ENCODE peak calls at places on chromosome 17, in five cellular contexts. One of them, this sample, is unnamed.

GRCh38 chr17:50691550-50692447 is 15.9 kb downstream of the ANKRD40 start:
- DNase-seq in BJ: no peak
- DNase-seq in Peyer's patch: no peak
- DNase-seq in PC-9: no peak
- DNase-seq in neural progenitor cell: no peak
- DNase-seq in this sample: no peak

GRCh38 chr17:40827746-40828453 is 5.5 kb upstream of the KRT10 start:
- DNase-seq in neural progenitor cell: no peak
- DNase-seq in Peyer's patch: no peak
- DNase-seq in PC-9: no peak
- DNase-seq in BJ: no peak
- DNase-seq in this sample: no peak

GRCh38 chr17:12081720-12082119 is 61.0 kb downstream of the MAP2K4 start:
- DNase-seq in BJ: no peak
- DNase-seq in Peyer's patch: no peak
- DNase-seq in neural progenitor cell: no peak
- DNase-seq in PC-9: no peak
- DNase-seq in this sample: no peak

GRCh38 chr17:40443196-40443987 is at the start of gene IGFBP4:
- DNase-seq in neural progenitor cell: peak; percentile 94
- DNase-seq in BJ: no peak
- DNase-seq in PC-9: peak; percentile 76
- DNase-seq in Peyer's patch: peak; percentile 69
- DNase-seq in this sample: no peak

GRCh38 chr17:43952724-43953666 is 745 bp downstream of the PYY start:
- DNase-seq in Peyer's patch: no peak
- DNase-seq in PC-9: no peak
- DNase-seq in BJ: no peak
- DNase-seq in neural progenitor cell: peak; percentile 93
- DNase-seq in this sample: no peak

GRCh38 chr17:33115957-33116680 is 124.5 kb downstream of the SPACA3 start:
- DNase-seq in PC-9: no peak
- DNase-seq in BJ: no peak
- DNase-seq in neural progenitor cell: peak; percentile 41
- DNase-seq in Peyer's patch: no peak
- DNase-seq in this sample: no peak

GRCh38 chr17:70327279-70327678 is 157.9 kb downstream of the KCNJ2 start:
- DNase-seq in Peyer's patch: no peak
- DNase-seq in BJ: no peak
- DNase-seq in neural progenitor cell: no peak
- DNase-seq in PC-9: no peak
- DNase-seq in this sample: no peak

GRCh38 chr17:60435244-60436170 is 13.2 kb downstream of the CHCT1 start:
- DNase-seq in Peyer's patch: peak; percentile 65
- DNase-seq in neural progenitor cell: peak; percentile 80
- DNase-seq in PC-9: peak; percentile 55
- DNase-seq in BJ: no peak
- DNase-seq in this sample: peak; percentile 87

GRCh38 chr17:77423589-77424451 is 283.1 kb downstream of the SEC14L1 start:
- DNase-seq in PC-9: no peak
- DNase-seq in Peyer's patch: no peak
- DNase-seq in BJ: peak; percentile 92
- DNase-seq in neural progenitor cell: no peak
- DNase-seq in this sample: peak; percentile 87

GRCh38 chr17:12282056-12282455 is 261.4 kb downstream of the MAP2K4 start:
- DNase-seq in Peyer's patch: no peak
- DNase-seq in neural progenitor cell: no peak
- DNase-seq in PC-9: no peak
- DNase-seq in BJ: peak; percentile 4
- DNase-seq in this sample: peak; percentile 4

GRCh38 chr17:68807998-68808772 is 147.0 kb downstream of the ABCA8 start:
- DNase-seq in Peyer's patch: no peak
- DNase-seq in BJ: no peak
- DNase-seq in neural progenitor cell: no peak
- DNase-seq in PC-9: no peak
- DNase-seq in this sample: no peak

GRCh38 chr17:82710499-82711232 is 5.8 kb upstream of the FN3KRP start:
- DNase-seq in Peyer's patch: no peak
- DNase-seq in BJ: no peak
- DNase-seq in neural progenitor cell: peak; percentile 26
- DNase-seq in PC-9: no peak
- DNase-seq in this sample: no peak

GRCh38 chr17:5422505-5422904 is 2.5 kb downstream of the RPAIN start:
- DNase-seq in BJ: no peak
- DNase-seq in Peyer's patch: no peak
- DNase-seq in PC-9: no peak
- DNase-seq in neural progenitor cell: no peak
- DNase-seq in this sample: no peak

GRCh38 chr17:42311240-42312034 is 23.1 kb downstream of the STAT5A start:
- DNase-seq in neural progenitor cell: peak; percentile 78
- DNase-seq in Peyer's patch: peak; percentile 60
- DNase-seq in BJ: no peak
- DNase-seq in PC-9: no peak
- DNase-seq in this sample: peak; percentile 57

GRCh38 chr17:17228521-17229279 is 8.3 kb downstream of the FLCN start:
- DNase-seq in neural progenitor cell: no peak
- DNase-seq in PC-9: no peak
- DNase-seq in Peyer's patch: no peak
- DNase-seq in BJ: no peak
- DNase-seq in this sample: no peak

GRCh38 chr17:65194670-65195334 is 57.6 kb downstream of the RGS9 start:
- DNase-seq in PC-9: no peak
- DNase-seq in neural progenitor cell: no peak
- DNase-seq in BJ: no peak
- DNase-seq in Peyer's patch: no peak
- DNase-seq in this sample: no peak

GRCh38 chr17:60297729-60298293 is 94.1 kb downstream of the USP32 start:
- DNase-seq in Peyer's patch: no peak
- DNase-seq in PC-9: no peak
- DNase-seq in BJ: no peak
- DNase-seq in neural progenitor cell: no peak
- DNase-seq in this sample: no peak

GRCh38 chr17:29151567-29151966 is 28.6 kb downstream of the MYO18A start:
- DNase-seq in neural progenitor cell: peak; percentile 38
- DNase-seq in PC-9: peak; percentile 81
- DNase-seq in Peyer's patch: no peak
- DNase-seq in BJ: no peak
- DNase-seq in this sample: peak; percentile 31

GRCh38 chr17:73196500-73196899 is 3.6 kb downstream of the COG1 start:
- DNase-seq in Peyer's patch: no peak
- DNase-seq in PC-9: no peak
- DNase-seq in neural progenitor cell: peak; percentile 68
- DNase-seq in BJ: no peak
- DNase-seq in this sample: no peak

GRCh38 chr17:53721101-53721500 is 101.6 kb upstream of the KIF2B start:
- DNase-seq in neural progenitor cell: no peak
- DNase-seq in Peyer's patch: no peak
- DNase-seq in BJ: no peak
- DNase-seq in PC-9: no peak
- DNase-seq in this sample: no peak

GRCh38 chr17:37489197-37490001 is at the start of gene DUSP14:
- DNase-seq in PC-9: peak; percentile 86
- DNase-seq in neural progenitor cell: peak; percentile 94
- DNase-seq in BJ: peak; percentile 16
- DNase-seq in Peyer's patch: peak; percentile 68
- DNase-seq in this sample: no peak

GRCh38 chr17:37490022-37490587 is 414 bp downstream of the DUSP14 start:
- DNase-seq in PC-9: peak; percentile 64
- DNase-seq in neural progenitor cell: peak; percentile 78
- DNase-seq in Peyer's patch: peak; percentile 57
- DNase-seq in BJ: peak; percentile 1
- DNase-seq in this sample: no peak

GRCh38 chr17:37488607-37489196 is 989 bp upstream of the DUSP14 start:
- DNase-seq in Peyer's patch: peak; percentile 65
- DNase-seq in neural progenitor cell: peak; percentile 61
- DNase-seq in PC-9: peak; percentile 84
- DNase-seq in BJ: peak; percentile 77
- DNase-seq in this sample: peak; percentile 93

GRCh38 chr17:37485938-37486570 is 3.6 kb upstream of the DUSP14 start:
- DNase-seq in BJ: no peak
- DNase-seq in neural progenitor cell: no peak
- DNase-seq in PC-9: no peak
- DNase-seq in Peyer's patch: no peak
- DNase-seq in this sample: no peak

GRCh38 chr17:37488009-37488604 is 1.6 kb upstream of the DUSP14 start:
- DNase-seq in BJ: peak; percentile 91
- DNase-seq in Peyer's patch: no peak
- DNase-seq in PC-9: peak; percentile 37
- DNase-seq in neural progenitor cell: peak; percentile 45
- DNase-seq in this sample: peak; percentile 87
- H3K4me3 ChIP-seq in BJ: peak overlapping the region; percentile 95
- H3K4me3 ChIP-seq in Peyer's patch: no peak overlapping the region
- H3K4me3 ChIP-seq in PC-9: peak overlapping the region; percentile 85
- H3K4me3 ChIP-seq in neural progenitor cell: peak overlapping the region; percentile 95
- H3K4me3 ChIP-seq in this sample: peak overlapping the region; percentile 78

DNA sequence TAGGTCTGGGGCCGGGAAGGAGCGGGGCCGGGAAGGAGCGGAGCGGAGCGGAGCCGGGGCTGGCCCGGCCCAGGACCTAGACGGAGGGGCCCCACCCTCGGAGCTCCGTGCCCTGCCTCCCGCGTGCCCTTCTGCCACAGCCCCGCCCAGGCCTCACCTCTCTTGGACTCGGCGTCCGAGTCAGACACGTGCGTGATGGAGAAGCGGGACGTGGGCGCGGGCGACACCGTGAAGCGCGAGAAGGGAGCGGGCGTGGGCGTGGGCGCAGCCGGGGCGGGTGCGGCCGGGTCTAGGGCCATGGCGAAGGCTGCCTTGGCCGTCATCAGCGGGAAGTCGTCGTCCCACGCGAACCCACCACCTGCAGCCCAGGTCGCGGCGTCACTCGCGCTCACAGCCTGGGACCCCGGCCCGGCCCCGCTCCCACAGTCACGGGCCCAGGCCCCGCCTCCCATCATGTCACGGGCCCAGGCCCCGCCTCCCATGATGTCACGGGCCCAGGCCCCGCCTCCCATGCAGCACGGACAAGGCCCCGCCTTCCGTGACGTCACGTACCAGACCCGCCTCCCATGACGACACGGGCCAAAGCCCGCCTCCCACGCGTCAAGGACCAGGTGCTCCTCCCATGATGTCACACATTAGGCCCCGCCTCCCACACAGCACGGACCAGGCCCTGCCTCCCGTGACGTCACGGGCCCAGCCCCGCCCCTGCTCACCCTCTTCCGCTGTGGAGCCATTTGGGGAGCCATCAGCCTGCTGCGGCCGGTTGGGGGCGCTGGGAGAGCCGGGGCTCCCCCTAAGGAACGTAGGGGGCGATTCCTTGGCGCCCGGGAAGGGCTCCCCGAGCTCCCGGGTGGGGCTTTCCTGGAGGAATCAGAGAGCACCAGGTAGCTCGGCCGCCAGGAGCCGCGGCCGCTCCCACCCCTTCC is 45.8 kb upstream of the PVALEF start:
- DNase-seq in PC-9: peak; percentile 75
- DNase-seq in Peyer's patch: peak; percentile 64
- DNase-seq in BJ: peak; percentile 17
- DNase-seq in neural progenitor cell: peak; percentile 95
- DNase-seq in this sample: peak; percentile 81
- TF ChIP-seq CTCF in PC-9: no peak
- TF ChIP-seq CTCF in Peyer's patch: no peak
- TF ChIP-seq CTCF in BJ: peak; percentile 35
- TF ChIP-seq CTCF in neural progenitor cell: peak; percentile 45
- TF ChIP-seq CTCF in this sample: peak; percentile 12

DNA sequence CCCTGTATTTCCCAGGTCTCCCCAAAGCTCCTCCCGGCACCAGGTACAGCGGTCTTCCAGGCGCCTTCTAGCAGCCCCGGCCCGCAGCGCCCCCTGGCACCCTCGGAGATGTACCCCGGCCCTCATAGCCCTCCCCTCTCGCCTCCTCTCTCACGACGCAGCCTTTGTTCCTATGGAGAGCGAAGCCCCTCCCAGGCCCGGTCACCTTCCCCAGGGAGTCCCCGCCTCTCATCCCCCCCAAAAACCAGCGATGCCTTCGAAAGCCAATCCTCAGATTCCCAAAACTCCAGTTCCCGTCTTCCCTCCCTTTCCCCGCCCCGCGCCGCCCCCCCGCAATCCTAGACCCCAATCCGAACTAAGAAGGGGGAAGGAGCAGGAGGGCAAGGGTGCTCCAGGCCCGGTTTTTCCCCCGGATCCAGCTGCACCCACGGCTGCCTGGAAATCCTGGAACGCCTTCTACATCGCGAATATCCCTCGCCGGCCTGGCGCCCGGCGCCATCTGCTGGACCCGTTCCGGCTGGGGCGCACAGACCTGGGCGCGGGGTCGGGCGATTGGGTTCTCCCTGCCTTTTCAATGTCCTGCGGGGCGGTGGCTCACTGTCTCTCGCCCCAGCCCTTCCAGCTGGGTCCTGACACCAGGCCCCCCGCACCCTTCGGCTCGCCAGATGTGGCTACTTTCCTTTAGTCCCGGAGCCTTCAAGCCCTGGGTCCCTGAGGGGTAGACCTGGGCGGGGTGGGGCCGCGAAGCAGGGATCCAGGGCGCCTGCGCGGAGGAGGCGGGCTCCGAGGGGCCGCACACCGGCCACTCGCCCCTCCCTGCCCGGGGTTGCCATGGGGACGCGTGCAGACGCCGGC is at the start of gene DNAH2:
- DNase-seq in PC-9: peak; percentile 91
- DNase-seq in neural progenitor cell: peak; percentile 98
- DNase-seq in BJ: peak; percentile 27
- DNase-seq in Peyer's patch: peak; percentile 21
- DNase-seq in this sample: peak; percentile 85
- H3K4me3 ChIP-seq in PC-9: peak within 1 kb of the TSS; percentile 67
- H3K4me3 ChIP-seq in neural progenitor cell: peak within 1 kb of the TSS; percentile 74
- H3K4me3 ChIP-seq in BJ: peak within 1 kb of the TSS; percentile 61
- H3K4me3 ChIP-seq in Peyer's patch: peak within 1 kb of the TSS; percentile 53
- H3K4me3 ChIP-seq in this sample: peak within 1 kb of the TSS; percentile 52

DNA sequence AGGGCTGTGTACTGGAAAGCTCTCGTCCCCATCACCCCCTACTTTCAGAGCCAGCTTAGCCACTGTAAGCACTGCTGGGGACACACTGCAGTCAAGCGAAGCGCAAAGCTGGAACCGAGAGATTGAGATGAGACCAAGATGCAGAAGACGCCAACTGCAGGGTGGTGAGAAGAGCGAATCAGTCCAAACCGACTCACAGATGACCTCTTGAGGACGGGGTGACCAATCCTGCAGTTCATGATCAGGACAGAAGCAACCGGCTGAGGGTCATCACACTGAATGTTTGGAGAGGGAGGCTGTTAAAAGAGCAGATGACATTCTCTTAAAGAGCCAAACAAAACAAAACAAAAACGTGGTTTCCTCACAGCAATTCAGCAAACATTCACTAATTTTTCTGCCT is 8.5 kb downstream of the HASPIN start:
- DNase-seq in BJ: no peak
- DNase-seq in Peyer's patch: peak; percentile 66
- DNase-seq in PC-9: no peak
- DNase-seq in neural progenitor cell: no peak
- DNase-seq in this sample: no peak
- TF ChIP-seq CTCF in BJ: peak; percentile 23
- TF ChIP-seq CTCF in Peyer's patch: no peak
- TF ChIP-seq CTCF in PC-9: no peak
- TF ChIP-seq CTCF in neural progenitor cell: no peak
- TF ChIP-seq CTCF in this sample: no peak

This sample was measured in astrocyte of the cerebellum.